ENCODE peak calls at places on chromosomes 16 and 17, in five cellular contexts. Z is neuronal stem cell, B is IMR-90, Q is H1, E is H9. P is an unnamed sample.

GRCh38 chr16:81625544-81626152 is 153.4 kb upstream of the PLCG2 start:
- DNase-seq in B (peak; percentile 43), Q (no peak), E (no peak), Z (no peak), P (peak; percentile 68)

GRCh38 chr16:24955975-24956731 is 59.0 kb downstream of the ARHGAP17 start:
- DNase-seq in B (no peak), E (no peak), Q (no peak), Z (no peak), P (no peak)

GRCh38 chr17:55285340-55286301 is 20.9 kb downstream of the HLF start:
- DNase-seq in Q (no peak), B (peak; percentile 68), E (no peak), Z (no peak), P (no peak)

GRCh38 chr16:22816475-22816874 is 2.5 kb downstream of the HS3ST2 start:
- DNase-seq in E (no peak), B (no peak), Z (no peak), Q (no peak), P (no peak)

GRCh38 chr16:15653227-15653626 is 3.2 kb downstream of the NDE1 start:
- DNase-seq in Q (no peak), B (peak; percentile 97), E (no peak), Z (no peak), P (peak; percentile 92)

GRCh38 chr16:4407543-4408322 is 8.7 kb downstream of the CORO7 start:
- DNase-seq in B (peak; percentile 82), Q (no peak), E (no peak), Z (no peak), P (peak; percentile 86)

GRCh38 chr17:66461343-66461995 is 159.1 kb downstream of the PRKCA start:
- DNase-seq in Z (no peak), Q (no peak), B (no peak), E (no peak), P (no peak)

GRCh38 chr17:59620518-59621259 is 994 bp downstream of the CLTC start:
- DNase-seq in Z (no peak), B (no peak), Q (no peak), E (peak; percentile 53), P (peak; percentile 54)

GRCh38 chr17:71251936-71252335 is 868.9 kb upstream of the SOX9 start:
- DNase-seq in E (no peak), Z (no peak), Q (no peak), B (no peak), P (no peak)

GRCh38 chr17:13759936-13760335 is 158.2 kb upstream of the HS3ST3A1 start:
- DNase-seq in Z (no peak), E (no peak), B (no peak), Q (no peak), P (no peak)

GRCh38 chr16:21164521-21165168 is 6.2 kb downstream of the LDAF1 start:
- DNase-seq in Q (no peak), E (no peak), Z (no peak), B (no peak), P (no peak)

GRCh38 chr17:19768046-19768782 is 20.1 kb upstream of the ALDH3A1 start:
- DNase-seq in Z (no peak), Q (no peak), E (no peak), B (no peak), P (no peak)

GRCh38 chr17:76405967-76406647 is 21.7 kb downstream of the SPHK1 start:
- DNase-seq in Z (no peak), Q (no peak), B (peak; percentile 35), E (no peak), P (no peak)

GRCh38 chr17:57517519-57518342 is 227.4 kb downstream of the CCDC182 start:
- DNase-seq in E (no peak), Q (no peak), B (no peak), Z (no peak), P (no peak)

GRCh38 chr17:78316115-78316866 is 43.6 kb downstream of the SOCS3 start:
- DNase-seq in B (no peak), E (peak; percentile 65), Z (no peak), Q (peak; percentile 72), P (no peak)

GRCh38 chr17:78314683-78315354 is 45.1 kb downstream of the SOCS3 start:
- DNase-seq in B (no peak), Q (no peak), E (no peak), Z (no peak), P (peak; percentile 32)

GRCh38 chr17:78315355-78316114 is 44.3 kb downstream of the SOCS3 start:
- DNase-seq in B (peak; percentile 92), Q (no peak), E (no peak), Z (no peak), P (peak; percentile 96)

GRCh38 chr17:78316867-78317816 is 42.7 kb downstream of the SOCS3 start:
- DNase-seq in Q (peak; percentile 77), Z (no peak), B (peak; percentile 71), E (peak; percentile 94), P (peak; percentile 86)

GRCh38 chr17:78313735-78314648 is 45.9 kb downstream of the SOCS3 start:
- DNase-seq in Q (peak; percentile 88), E (peak; percentile 97), B (peak; percentile 59), Z (no peak), P (peak; percentile 80)
- H3K14ac ChIP-seq in Q (no peak overlapping the region), E (no peak overlapping the region), B (peak overlapping the region; percentile 47), Z (no peak overlapping the region), P (peak overlapping the region; percentile 73)

GRCh38 chr16:85011846-85012284 is 530 bp upstream of the ZDHHC7 start:
- DNase-seq in E (no peak), B (no peak), Q (no peak), Z (no peak), P (no peak)
- H3K14ac ChIP-seq in E (peak overlapping the region; percentile 59), B (peak overlapping the region; percentile 94), Q (no peak overlapping the region), Z (no peak overlapping the region), P (no peak overlapping the region)

GRCh38 chr17:44899074-44899782 is at the start of gene EFTUD2:
- DNase-seq in Z (peak; percentile 92), E (peak; percentile 95), Q (peak; percentile 96), B (peak; percentile 84), P (peak; percentile 92)
- H3K14ac ChIP-seq in Z (no peak within 1 kb of the TSS), E (peak within 1 kb of the TSS; percentile 99), Q (no peak within 1 kb of the TSS), B (peak within 1 kb of the TSS; percentile 100), P (no peak within 1 kb of the TSS)

GRCh38 chr17:68718465-68718864 is 117.3 kb upstream of the FAM20A start:
- DNase-seq in B (no peak), Z (no peak), Q (no peak), E (no peak), P (no peak)
- H3K14ac ChIP-seq in B (no peak overlapping the region), Z (no peak overlapping the region), Q (no peak overlapping the region), E (no peak overlapping the region), P (no peak overlapping the region)

DNA sequence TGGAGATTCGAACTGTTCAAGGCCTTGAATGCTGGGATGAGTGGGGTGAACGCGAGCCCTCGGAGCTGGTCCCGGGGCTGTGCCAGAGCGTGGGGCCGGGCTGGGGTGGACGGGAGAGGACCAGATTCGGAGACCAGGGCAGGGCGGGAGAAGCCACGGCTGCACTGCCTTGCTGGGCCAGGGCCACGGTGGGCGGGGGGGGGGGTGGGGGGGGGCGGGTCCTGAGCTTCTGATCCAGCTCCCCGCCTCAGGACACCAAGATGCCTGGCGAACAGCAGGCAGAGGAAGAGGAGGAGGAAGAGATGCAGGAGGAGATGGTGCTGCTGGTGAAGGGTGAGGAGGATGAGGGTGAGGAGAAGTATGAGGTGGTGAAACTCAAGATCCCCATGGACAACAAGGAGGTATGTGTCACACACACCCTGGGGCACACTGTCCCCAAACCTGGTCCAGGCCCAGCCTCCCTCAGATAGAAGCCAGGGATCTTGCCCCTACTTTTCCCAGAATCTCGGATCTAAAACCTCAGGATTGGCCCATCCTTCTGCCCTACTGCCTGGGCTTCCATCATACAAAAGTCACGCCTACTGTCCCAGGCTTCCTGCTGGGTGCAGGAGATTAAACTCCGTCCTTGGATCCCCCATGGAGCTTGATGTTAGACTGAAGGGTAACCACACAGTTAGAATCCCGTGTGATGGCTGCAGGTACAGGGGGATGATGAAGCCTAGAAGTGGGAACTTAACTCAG is 558 bp downstream of the ZNF771 start:
- DNase-seq in E (no peak), Z (no peak), Q (peak; percentile 51), B (no peak), P (peak; percentile 40)
- H3K14ac ChIP-seq in E (peak overlapping the region; percentile 80), Z (peak overlapping the region; percentile 76), Q (no peak overlapping the region), B (peak overlapping the region; percentile 36), P (peak overlapping the region; percentile 74)

GRCh38 chr17:9576521-9577401 is at the start of gene CFAP52:
- DNase-seq in E (peak; percentile 95), Z (peak; percentile 75), Q (peak; percentile 91), B (peak; percentile 70), P (peak; percentile 85)
- H3K14ac ChIP-seq in E (no peak within 1 kb of the TSS), Z (peak within 1 kb of the TSS; percentile 10), Q (no peak within 1 kb of the TSS), B (peak within 1 kb of the TSS; percentile 47), P (peak within 1 kb of the TSS; percentile 19)

DNA sequence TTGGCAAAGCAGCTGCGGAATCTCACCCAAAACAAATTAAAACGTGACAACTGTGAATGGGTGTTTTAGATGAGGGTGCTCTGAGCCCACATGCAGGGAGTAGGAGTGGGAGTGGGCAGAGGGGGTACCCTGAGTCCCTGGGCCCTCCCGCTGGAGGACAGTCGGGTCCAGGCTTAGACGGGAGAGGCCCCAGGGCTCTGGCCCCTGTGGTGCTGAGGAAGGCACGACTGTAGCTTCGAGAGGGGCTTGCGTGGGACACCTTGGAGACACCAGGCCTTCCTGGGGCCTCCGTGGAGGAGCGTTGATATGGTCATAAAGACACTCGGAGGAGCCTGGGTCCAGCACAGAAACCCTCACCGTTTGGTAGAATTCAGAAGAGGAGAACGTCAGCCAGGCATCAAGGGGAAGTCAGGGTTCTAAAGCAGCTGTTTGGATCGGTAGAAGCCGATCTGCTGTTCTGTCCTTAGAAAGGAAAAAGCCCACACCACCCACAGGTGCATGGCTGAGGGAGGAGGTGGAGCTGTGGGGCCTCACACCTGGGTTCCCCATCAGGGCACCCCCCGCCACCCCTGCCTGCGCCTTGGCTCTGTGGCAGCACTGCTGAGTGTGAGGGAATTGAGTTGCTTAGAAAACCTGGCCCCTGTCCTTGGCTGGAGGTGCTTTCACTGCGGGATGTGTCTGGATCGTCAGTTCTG is 18.4 kb downstream of the DBNDD1 start:
- DNase-seq in Z (no peak), E (no peak), Q (no peak), B (no peak), P (no peak)
- H3K14ac ChIP-seq in Z (peak overlapping the region; percentile 38), E (no peak overlapping the region), Q (no peak overlapping the region), B (no peak overlapping the region), P (no peak overlapping the region)

GRCh38 chr16:57516176-57516725 is 20.1 kb downstream of the CCDC102A start:
- DNase-seq in Q (no peak), B (no peak), E (no peak), Z (no peak), P (no peak)

GRCh38 chr16:57517397-57518367 is 18.7 kb downstream of the CCDC102A start:
- DNase-seq in B (no peak), Z (no peak), E (no peak), Q (no peak), P (no peak)

GRCh38 chr16:57514891-57515600 is 21.3 kb downstream of the CCDC102A start:
- DNase-seq in E (peak; percentile 72), Z (no peak), B (no peak), Q (no peak), P (no peak)

GRCh38 chr16:57518520-57518919 is 17.9 kb downstream of the CCDC102A start:
- DNase-seq in B (no peak), E (peak; percentile 55), Q (no peak), Z (no peak), P (no peak)

GRCh38 chr16:57516773-57517172 is 19.6 kb downstream of the CCDC102A start:
- DNase-seq in E (no peak), B (no peak), Z (no peak), Q (no peak), P (no peak)
- H3K14ac ChIP-seq in E (no peak overlapping the region), B (no peak overlapping the region), Z (no peak overlapping the region), Q (no peak overlapping the region), P (no peak overlapping the region)